ENCODE peak calls at places on chromosomes 3 and 15, in six cellular contexts. One of them, this sample, is unnamed.

GRCh38 chr3:122760457-122761271 is 33.0 kb downstream of the HSPBAP1 start:
- DNase-seq in stimulated activated CD8-positive, alpha-beta memory T cell treated with anti-CD3 and anti-CD28 coated beads, Interleukin-2, amount 100 ng/mL, for 1 hour: no peak
- DNase-seq in activated naive CD8-positive, alpha-beta T cell treated with anti-CD3 and anti-CD28 coated beads, Interleukin-2, amount 50 U/mL, for 24 hours: no peak
- DNase-seq in activated effector memory CD4-positive, alpha-beta T cell treated with anti-CD3 and anti-CD28 coated beads, Interleukin-2, amount 50 U/mL, for 16 hours: no peak
- DNase-seq in LHCN-M2: no peak
- DNase-seq in H1: peak
- DNase-seq in this sample: peak

GRCh38 chr3:129593595-129594339 is 12.7 kb downstream of the PLXND1 start:
- DNase-seq in stimulated activated CD8-positive, alpha-beta memory T cell treated with anti-CD3 and anti-CD28 coated beads, Interleukin-2, amount 100 ng/mL, for 1 hour: peak
- DNase-seq in activated naive CD8-positive, alpha-beta T cell treated with anti-CD3 and anti-CD28 coated beads, Interleukin-2, amount 50 U/mL, for 24 hours: peak
- DNase-seq in activated effector memory CD4-positive, alpha-beta T cell treated with anti-CD3 and anti-CD28 coated beads, Interleukin-2, amount 50 U/mL, for 16 hours: peak
- DNase-seq in LHCN-M2: no peak
- DNase-seq in H1: peak
- DNase-seq in this sample: no peak

GRCh38 chr3:50237754-50238548 is 1.9 kb downstream of the GNAI2 start:
- DNase-seq in stimulated activated CD8-positive, alpha-beta memory T cell treated with anti-CD3 and anti-CD28 coated beads, Interleukin-2, amount 100 ng/mL, for 1 hour: peak
- DNase-seq in activated naive CD8-positive, alpha-beta T cell treated with anti-CD3 and anti-CD28 coated beads, Interleukin-2, amount 50 U/mL, for 24 hours: peak
- DNase-seq in activated effector memory CD4-positive, alpha-beta T cell treated with anti-CD3 and anti-CD28 coated beads, Interleukin-2, amount 50 U/mL, for 16 hours: peak
- DNase-seq in LHCN-M2: peak
- DNase-seq in H1: peak
- DNase-seq in this sample: no peak

GRCh38 chr15:70556376-70556775 is 207.0 kb downstream of the UACA start:
- DNase-seq in stimulated activated CD8-positive, alpha-beta memory T cell treated with anti-CD3 and anti-CD28 coated beads, Interleukin-2, amount 100 ng/mL, for 1 hour: no peak
- DNase-seq in activated naive CD8-positive, alpha-beta T cell treated with anti-CD3 and anti-CD28 coated beads, Interleukin-2, amount 50 U/mL, for 24 hours: no peak
- DNase-seq in activated effector memory CD4-positive, alpha-beta T cell treated with anti-CD3 and anti-CD28 coated beads, Interleukin-2, amount 50 U/mL, for 16 hours: no peak
- DNase-seq in LHCN-M2: no peak
- DNase-seq in H1: peak
- DNase-seq in this sample: no peak

GRCh38 chr3:175260145-175260794 is 401.1 kb downstream of the NAALADL2 start:
- DNase-seq in stimulated activated CD8-positive, alpha-beta memory T cell treated with anti-CD3 and anti-CD28 coated beads, Interleukin-2, amount 100 ng/mL, for 1 hour: no peak
- DNase-seq in activated naive CD8-positive, alpha-beta T cell treated with anti-CD3 and anti-CD28 coated beads, Interleukin-2, amount 50 U/mL, for 24 hours: no peak
- DNase-seq in activated effector memory CD4-positive, alpha-beta T cell treated with anti-CD3 and anti-CD28 coated beads, Interleukin-2, amount 50 U/mL, for 16 hours: no peak
- DNase-seq in LHCN-M2: peak
- DNase-seq in H1: no peak
- DNase-seq in this sample: no peak

GRCh38 chr3:129855454-129856419 is 37.8 kb downstream of the TMCC1 start:
- DNase-seq in stimulated activated CD8-positive, alpha-beta memory T cell treated with anti-CD3 and anti-CD28 coated beads, Interleukin-2, amount 100 ng/mL, for 1 hour: no peak
- DNase-seq in activated naive CD8-positive, alpha-beta T cell treated with anti-CD3 and anti-CD28 coated beads, Interleukin-2, amount 50 U/mL, for 24 hours: no peak
- DNase-seq in activated effector memory CD4-positive, alpha-beta T cell treated with anti-CD3 and anti-CD28 coated beads, Interleukin-2, amount 50 U/mL, for 16 hours: no peak
- DNase-seq in LHCN-M2: peak
- DNase-seq in H1: no peak
- DNase-seq in this sample: no peak

GRCh38 chr3:55468251-55468650 is 18.9 kb downstream of the WNT5A start:
- DNase-seq in stimulated activated CD8-positive, alpha-beta memory T cell treated with anti-CD3 and anti-CD28 coated beads, Interleukin-2, amount 100 ng/mL, for 1 hour: no peak
- DNase-seq in activated naive CD8-positive, alpha-beta T cell treated with anti-CD3 and anti-CD28 coated beads, Interleukin-2, amount 50 U/mL, for 24 hours: no peak
- DNase-seq in activated effector memory CD4-positive, alpha-beta T cell treated with anti-CD3 and anti-CD28 coated beads, Interleukin-2, amount 50 U/mL, for 16 hours: no peak
- DNase-seq in LHCN-M2: peak
- DNase-seq in H1: peak
- DNase-seq in this sample: no peak

GRCh38 chr3:134311693-134312071 is 61.0 kb upstream of the RYK start:
- DNase-seq in stimulated activated CD8-positive, alpha-beta memory T cell treated with anti-CD3 and anti-CD28 coated beads, Interleukin-2, amount 100 ng/mL, for 1 hour: no peak
- DNase-seq in activated naive CD8-positive, alpha-beta T cell treated with anti-CD3 and anti-CD28 coated beads, Interleukin-2, amount 50 U/mL, for 24 hours: no peak
- DNase-seq in activated effector memory CD4-positive, alpha-beta T cell treated with anti-CD3 and anti-CD28 coated beads, Interleukin-2, amount 50 U/mL, for 16 hours: no peak
- DNase-seq in LHCN-M2: no peak
- DNase-seq in H1: no peak
- DNase-seq in this sample: no peak

GRCh38 chr3:184228376-184229137 is 828 bp upstream of the VWA5B2 start:
- DNase-seq in stimulated activated CD8-positive, alpha-beta memory T cell treated with anti-CD3 and anti-CD28 coated beads, Interleukin-2, amount 100 ng/mL, for 1 hour: no peak
- DNase-seq in activated naive CD8-positive, alpha-beta T cell treated with anti-CD3 and anti-CD28 coated beads, Interleukin-2, amount 50 U/mL, for 24 hours: no peak
- DNase-seq in activated effector memory CD4-positive, alpha-beta T cell treated with anti-CD3 and anti-CD28 coated beads, Interleukin-2, amount 50 U/mL, for 16 hours: no peak
- DNase-seq in LHCN-M2: no peak
- DNase-seq in H1: no peak
- DNase-seq in this sample: no peak

GRCh38 chr3:134992586-134992985 is 197.5 kb downstream of the EPHB1 start:
- DNase-seq in stimulated activated CD8-positive, alpha-beta memory T cell treated with anti-CD3 and anti-CD28 coated beads, Interleukin-2, amount 100 ng/mL, for 1 hour: no peak
- DNase-seq in activated naive CD8-positive, alpha-beta T cell treated with anti-CD3 and anti-CD28 coated beads, Interleukin-2, amount 50 U/mL, for 24 hours: no peak
- DNase-seq in activated effector memory CD4-positive, alpha-beta T cell treated with anti-CD3 and anti-CD28 coated beads, Interleukin-2, amount 50 U/mL, for 16 hours: no peak
- DNase-seq in LHCN-M2: no peak
- DNase-seq in H1: no peak
- DNase-seq in this sample: no peak

GRCh38 chr15:52098328-52098727 is 14.2 kb downstream of the BCL2L10 start:
- DNase-seq in stimulated activated CD8-positive, alpha-beta memory T cell treated with anti-CD3 and anti-CD28 coated beads, Interleukin-2, amount 100 ng/mL, for 1 hour: no peak
- DNase-seq in activated naive CD8-positive, alpha-beta T cell treated with anti-CD3 and anti-CD28 coated beads, Interleukin-2, amount 50 U/mL, for 24 hours: no peak
- DNase-seq in activated effector memory CD4-positive, alpha-beta T cell treated with anti-CD3 and anti-CD28 coated beads, Interleukin-2, amount 50 U/mL, for 16 hours: no peak
- DNase-seq in LHCN-M2: peak
- DNase-seq in H1: no peak
- DNase-seq in this sample: no peak

GRCh38 chr3:5499404-5499803 is 311.9 kb downstream of the EDEM1 start:
- DNase-seq in stimulated activated CD8-positive, alpha-beta memory T cell treated with anti-CD3 and anti-CD28 coated beads, Interleukin-2, amount 100 ng/mL, for 1 hour: no peak
- DNase-seq in activated naive CD8-positive, alpha-beta T cell treated with anti-CD3 and anti-CD28 coated beads, Interleukin-2, amount 50 U/mL, for 24 hours: no peak
- DNase-seq in activated effector memory CD4-positive, alpha-beta T cell treated with anti-CD3 and anti-CD28 coated beads, Interleukin-2, amount 50 U/mL, for 16 hours: no peak
- DNase-seq in LHCN-M2: no peak
- DNase-seq in H1: no peak
- DNase-seq in this sample: no peak

GRCh38 chr3:18442743-18443669 is 17.9 kb upstream of the SATB1 start:
- DNase-seq in stimulated activated CD8-positive, alpha-beta memory T cell treated with anti-CD3 and anti-CD28 coated beads, Interleukin-2, amount 100 ng/mL, for 1 hour: no peak
- DNase-seq in activated naive CD8-positive, alpha-beta T cell treated with anti-CD3 and anti-CD28 coated beads, Interleukin-2, amount 50 U/mL, for 24 hours: no peak
- DNase-seq in activated effector memory CD4-positive, alpha-beta T cell treated with anti-CD3 and anti-CD28 coated beads, Interleukin-2, amount 50 U/mL, for 16 hours: no peak
- DNase-seq in LHCN-M2: no peak
- DNase-seq in H1: no peak
- DNase-seq in this sample: no peak

GRCh38 chr3:17602126-17602525 is 140.3 kb downstream of the TBC1D5 start:
- DNase-seq in stimulated activated CD8-positive, alpha-beta memory T cell treated with anti-CD3 and anti-CD28 coated beads, Interleukin-2, amount 100 ng/mL, for 1 hour: no peak
- DNase-seq in activated naive CD8-positive, alpha-beta T cell treated with anti-CD3 and anti-CD28 coated beads, Interleukin-2, amount 50 U/mL, for 24 hours: no peak
- DNase-seq in activated effector memory CD4-positive, alpha-beta T cell treated with anti-CD3 and anti-CD28 coated beads, Interleukin-2, amount 50 U/mL, for 16 hours: no peak
- DNase-seq in LHCN-M2: no peak
- DNase-seq in H1: no peak
- DNase-seq in this sample: no peak

GRCh38 chr15:49387471-49387870 is 35.6 kb upstream of the FGF7 start:
- DNase-seq in stimulated activated CD8-positive, alpha-beta memory T cell treated with anti-CD3 and anti-CD28 coated beads, Interleukin-2, amount 100 ng/mL, for 1 hour: no peak
- DNase-seq in activated naive CD8-positive, alpha-beta T cell treated with anti-CD3 and anti-CD28 coated beads, Interleukin-2, amount 50 U/mL, for 24 hours: no peak
- DNase-seq in activated effector memory CD4-positive, alpha-beta T cell treated with anti-CD3 and anti-CD28 coated beads, Interleukin-2, amount 50 U/mL, for 16 hours: no peak
- DNase-seq in LHCN-M2: no peak
- DNase-seq in H1: no peak
- DNase-seq in this sample: no peak

GRCh38 chr15:67138946-67139855 is 73.8 kb downstream of the SMAD3 start:
- DNase-seq in stimulated activated CD8-positive, alpha-beta memory T cell treated with anti-CD3 and anti-CD28 coated beads, Interleukin-2, amount 100 ng/mL, for 1 hour: no peak
- DNase-seq in activated naive CD8-positive, alpha-beta T cell treated with anti-CD3 and anti-CD28 coated beads, Interleukin-2, amount 50 U/mL, for 24 hours: no peak
- DNase-seq in activated effector memory CD4-positive, alpha-beta T cell treated with anti-CD3 and anti-CD28 coated beads, Interleukin-2, amount 50 U/mL, for 16 hours: no peak
- DNase-seq in LHCN-M2: no peak
- DNase-seq in H1: no peak
- DNase-seq in this sample: no peak

GRCh38 chr15:42151736-42152135 is 4.7 kb downstream of the PLA2G4F start:
- DNase-seq in stimulated activated CD8-positive, alpha-beta memory T cell treated with anti-CD3 and anti-CD28 coated beads, Interleukin-2, amount 100 ng/mL, for 1 hour: no peak
- DNase-seq in activated naive CD8-positive, alpha-beta T cell treated with anti-CD3 and anti-CD28 coated beads, Interleukin-2, amount 50 U/mL, for 24 hours: no peak
- DNase-seq in activated effector memory CD4-positive, alpha-beta T cell treated with anti-CD3 and anti-CD28 coated beads, Interleukin-2, amount 50 U/mL, for 16 hours: no peak
- DNase-seq in LHCN-M2: peak
- DNase-seq in H1: no peak
- DNase-seq in this sample: no peak

GRCh38 chr15:99387769-99388168 is 136.5 kb downstream of the LRRC28 start:
- DNase-seq in stimulated activated CD8-positive, alpha-beta memory T cell treated with anti-CD3 and anti-CD28 coated beads, Interleukin-2, amount 100 ng/mL, for 1 hour: no peak
- DNase-seq in activated naive CD8-positive, alpha-beta T cell treated with anti-CD3 and anti-CD28 coated beads, Interleukin-2, amount 50 U/mL, for 24 hours: no peak
- DNase-seq in activated effector memory CD4-positive, alpha-beta T cell treated with anti-CD3 and anti-CD28 coated beads, Interleukin-2, amount 50 U/mL, for 16 hours: no peak
- DNase-seq in LHCN-M2: no peak
- DNase-seq in H1: no peak
- DNase-seq in this sample: no peak

GRCh38 chr3:45972534-45973402 is 22.9 kb downstream of the FYCO1 start:
- DNase-seq in stimulated activated CD8-positive, alpha-beta memory T cell treated with anti-CD3 and anti-CD28 coated beads, Interleukin-2, amount 100 ng/mL, for 1 hour: no peak
- DNase-seq in activated naive CD8-positive, alpha-beta T cell treated with anti-CD3 and anti-CD28 coated beads, Interleukin-2, amount 50 U/mL, for 24 hours: no peak
- DNase-seq in activated effector memory CD4-positive, alpha-beta T cell treated with anti-CD3 and anti-CD28 coated beads, Interleukin-2, amount 50 U/mL, for 16 hours: no peak
- DNase-seq in LHCN-M2: peak
- DNase-seq in H1: no peak
- DNase-seq in this sample: no peak

GRCh38 chr15:69979269-69979668 is 118.4 kb downstream of the TLE3 start:
- DNase-seq in stimulated activated CD8-positive, alpha-beta memory T cell treated with anti-CD3 and anti-CD28 coated beads, Interleukin-2, amount 100 ng/mL, for 1 hour: no peak
- DNase-seq in activated naive CD8-positive, alpha-beta T cell treated with anti-CD3 and anti-CD28 coated beads, Interleukin-2, amount 50 U/mL, for 24 hours: peak
- DNase-seq in activated effector memory CD4-positive, alpha-beta T cell treated with anti-CD3 and anti-CD28 coated beads, Interleukin-2, amount 50 U/mL, for 16 hours: no peak
- DNase-seq in LHCN-M2: peak
- DNase-seq in H1: no peak
- DNase-seq in this sample: no peak

GRCh38 chr3:145785650-145786049 is 375.3 kb downstream of the PLOD2 start:
- DNase-seq in stimulated activated CD8-positive, alpha-beta memory T cell treated with anti-CD3 and anti-CD28 coated beads, Interleukin-2, amount 100 ng/mL, for 1 hour: no peak
- DNase-seq in activated naive CD8-positive, alpha-beta T cell treated with anti-CD3 and anti-CD28 coated beads, Interleukin-2, amount 50 U/mL, for 24 hours: no peak
- DNase-seq in activated effector memory CD4-positive, alpha-beta T cell treated with anti-CD3 and anti-CD28 coated beads, Interleukin-2, amount 50 U/mL, for 16 hours: no peak
- DNase-seq in LHCN-M2: no peak
- DNase-seq in H1: no peak
- DNase-seq in this sample: no peak

GRCh38 chr15:90642464-90643300 is 74.5 kb upstream of the BLM start:
- DNase-seq in stimulated activated CD8-positive, alpha-beta memory T cell treated with anti-CD3 and anti-CD28 coated beads, Interleukin-2, amount 100 ng/mL, for 1 hour: no peak
- DNase-seq in activated naive CD8-positive, alpha-beta T cell treated with anti-CD3 and anti-CD28 coated beads, Interleukin-2, amount 50 U/mL, for 24 hours: no peak
- DNase-seq in activated effector memory CD4-positive, alpha-beta T cell treated with anti-CD3 and anti-CD28 coated beads, Interleukin-2, amount 50 U/mL, for 16 hours: no peak
- DNase-seq in LHCN-M2: no peak
- DNase-seq in H1: no peak
- DNase-seq in this sample: no peak

GRCh38 chr3:146390006-146390772 is 79.2 kb downstream of the PLSCR2 start:
- DNase-seq in stimulated activated CD8-positive, alpha-beta memory T cell treated with anti-CD3 and anti-CD28 coated beads, Interleukin-2, amount 100 ng/mL, for 1 hour: no peak
- DNase-seq in activated naive CD8-positive, alpha-beta T cell treated with anti-CD3 and anti-CD28 coated beads, Interleukin-2, amount 50 U/mL, for 24 hours: no peak
- DNase-seq in activated effector memory CD4-positive, alpha-beta T cell treated with anti-CD3 and anti-CD28 coated beads, Interleukin-2, amount 50 U/mL, for 16 hours: no peak
- DNase-seq in LHCN-M2: peak
- DNase-seq in H1: no peak
- DNase-seq in this sample: no peak

GRCh38 chr3:124300416-124300815 is 308.5 kb upstream of the ROPN1 start:
- DNase-seq in stimulated activated CD8-positive, alpha-beta memory T cell treated with anti-CD3 and anti-CD28 coated beads, Interleukin-2, amount 100 ng/mL, for 1 hour: no peak
- DNase-seq in activated naive CD8-positive, alpha-beta T cell treated with anti-CD3 and anti-CD28 coated beads, Interleukin-2, amount 50 U/mL, for 24 hours: no peak
- DNase-seq in activated effector memory CD4-positive, alpha-beta T cell treated with anti-CD3 and anti-CD28 coated beads, Interleukin-2, amount 50 U/mL, for 16 hours: no peak
- DNase-seq in LHCN-M2: no peak
- DNase-seq in H1: no peak
- DNase-seq in this sample: no peak

GRCh38 chr3:129688310-129688895 is 81.9 kb upstream of the PLXND1 start:
- DNase-seq in stimulated activated CD8-positive, alpha-beta memory T cell treated with anti-CD3 and anti-CD28 coated beads, Interleukin-2, amount 100 ng/mL, for 1 hour: no peak
- DNase-seq in activated naive CD8-positive, alpha-beta T cell treated with anti-CD3 and anti-CD28 coated beads, Interleukin-2, amount 50 U/mL, for 24 hours: no peak
- DNase-seq in activated effector memory CD4-positive, alpha-beta T cell treated with anti-CD3 and anti-CD28 coated beads, Interleukin-2, amount 50 U/mL, for 16 hours: no peak
- DNase-seq in LHCN-M2: no peak
- DNase-seq in H1: peak
- DNase-seq in this sample: peak

GRCh38 chr3:100386437-100387064 is 14.3 kb downstream of the TOMM70 start:
- DNase-seq in stimulated activated CD8-positive, alpha-beta memory T cell treated with anti-CD3 and anti-CD28 coated beads, Interleukin-2, amount 100 ng/mL, for 1 hour: no peak
- DNase-seq in activated naive CD8-positive, alpha-beta T cell treated with anti-CD3 and anti-CD28 coated beads, Interleukin-2, amount 50 U/mL, for 24 hours: no peak
- DNase-seq in activated effector memory CD4-positive, alpha-beta T cell treated with anti-CD3 and anti-CD28 coated beads, Interleukin-2, amount 50 U/mL, for 16 hours: no peak
- DNase-seq in LHCN-M2: no peak
- DNase-seq in H1: no peak
- DNase-seq in this sample: no peak

GRCh38 chr3:111750278-111750884 is 108.7 kb upstream of the PHLDB2 start:
- DNase-seq in stimulated activated CD8-positive, alpha-beta memory T cell treated with anti-CD3 and anti-CD28 coated beads, Interleukin-2, amount 100 ng/mL, for 1 hour: no peak
- DNase-seq in activated naive CD8-positive, alpha-beta T cell treated with anti-CD3 and anti-CD28 coated beads, Interleukin-2, amount 50 U/mL, for 24 hours: no peak
- DNase-seq in activated effector memory CD4-positive, alpha-beta T cell treated with anti-CD3 and anti-CD28 coated beads, Interleukin-2, amount 50 U/mL, for 16 hours: no peak
- DNase-seq in LHCN-M2: peak
- DNase-seq in H1: no peak
- DNase-seq in this sample: no peak

This sample was measured in iPS DF 19.7.